ENCODE peak calls at places on chromosomes 1 and 21, in six cellular contexts. One of them, this sample, is unnamed.

GRCh38 chr1:239918633-239919032 is 173.1 kb upstream of the FMN2 start:
- DNase-seq in esophagus squamous epithelium: no peak
- DNase-seq in psoas muscle: no peak
- DNase-seq in EH: no peak
- DNase-seq in HEK293T: no peak
- DNase-seq in cardiac fibroblast: no peak
- DNase-seq in this sample: no peak

GRCh38 chr1:192158181-192158580 is at the start of gene RGS18:
- DNase-seq in esophagus squamous epithelium: no peak
- DNase-seq in cardiac fibroblast: peak; percentile 47
- DNase-seq in psoas muscle: no peak
- DNase-seq in HEK293T: no peak
- DNase-seq in EH: no peak
- DNase-seq in this sample: no peak

GRCh38 chr1:80593197-80593596 is 1207.5 kb upstream of the ADGRL2 start:
- DNase-seq in HEK293T: no peak
- DNase-seq in EH: no peak
- DNase-seq in esophagus squamous epithelium: no peak
- DNase-seq in psoas muscle: no peak
- DNase-seq in cardiac fibroblast: no peak
- DNase-seq in this sample: no peak

GRCh38 chr1:81155131-81155530 is 645.6 kb upstream of the ADGRL2 start:
- DNase-seq in cardiac fibroblast: peak; percentile 44
- DNase-seq in esophagus squamous epithelium: no peak
- DNase-seq in HEK293T: no peak
- DNase-seq in EH: peak; percentile 74
- DNase-seq in psoas muscle: no peak
- DNase-seq in this sample: no peak

GRCh38 chr1:53546409-53547155 is 87.4 kb downstream of the DMRTB1 start:
- DNase-seq in esophagus squamous epithelium: no peak
- DNase-seq in psoas muscle: peak; percentile 4
- DNase-seq in EH: no peak
- DNase-seq in cardiac fibroblast: no peak
- DNase-seq in HEK293T: no peak
- DNase-seq in this sample: no peak

GRCh38 chr1:246971322-246971721 is 36.5 kb downstream of the ZNF695 start:
- DNase-seq in cardiac fibroblast: peak; percentile 64
- DNase-seq in psoas muscle: peak; percentile 62
- DNase-seq in esophagus squamous epithelium: no peak
- DNase-seq in HEK293T: no peak
- DNase-seq in EH: peak; percentile 33
- DNase-seq in this sample: peak; percentile 3

GRCh38 chr1:172537827-172538391 is 5.0 kb downstream of the SUCO start:
- DNase-seq in EH: no peak
- DNase-seq in psoas muscle: no peak
- DNase-seq in esophagus squamous epithelium: no peak
- DNase-seq in cardiac fibroblast: no peak
- DNase-seq in HEK293T: no peak
- DNase-seq in this sample: no peak

GRCh38 chr1:100785399-100786082 is 66.0 kb downstream of the VCAM1 start:
- DNase-seq in cardiac fibroblast: peak; percentile 95
- DNase-seq in psoas muscle: no peak
- DNase-seq in esophagus squamous epithelium: no peak
- DNase-seq in HEK293T: no peak
- DNase-seq in EH: peak; percentile 38
- DNase-seq in this sample: no peak

GRCh38 chr1:172273668-172274396 is 146.7 kb upstream of the C1orf105 start:
- DNase-seq in EH: no peak
- DNase-seq in cardiac fibroblast: no peak
- DNase-seq in esophagus squamous epithelium: no peak
- DNase-seq in HEK293T: no peak
- DNase-seq in psoas muscle: no peak
- DNase-seq in this sample: no peak

GRCh38 chr1:202105571-202106339 is 17.0 kb upstream of the GPR37L1 start:
- DNase-seq in esophagus squamous epithelium: no peak
- DNase-seq in psoas muscle: no peak
- DNase-seq in HEK293T: no peak
- DNase-seq in cardiac fibroblast: peak; percentile 37
- DNase-seq in EH: peak; percentile 68
- DNase-seq in this sample: peak; percentile 57

GRCh38 chr1:81547912-81548303 is 252.8 kb upstream of the ADGRL2 start:
- DNase-seq in HEK293T: no peak
- DNase-seq in esophagus squamous epithelium: no peak
- DNase-seq in cardiac fibroblast: peak; percentile 19
- DNase-seq in EH: no peak
- DNase-seq in psoas muscle: no peak
- DNase-seq in this sample: no peak

GRCh38 chr1:30684881-30685795 is 38.2 kb downstream of the MATN1 start:
- DNase-seq in cardiac fibroblast: no peak
- DNase-seq in esophagus squamous epithelium: no peak
- DNase-seq in psoas muscle: no peak
- DNase-seq in HEK293T: no peak
- DNase-seq in EH: no peak
- DNase-seq in this sample: peak; percentile 60

GRCh38 chr1:119133987-119134386 is 6.5 kb downstream of the WARS2 start:
- DNase-seq in HEK293T: no peak
- DNase-seq in esophagus squamous epithelium: no peak
- DNase-seq in psoas muscle: no peak
- DNase-seq in cardiac fibroblast: peak; percentile 26
- DNase-seq in EH: peak; percentile 74
- DNase-seq in this sample: no peak

GRCh38 chr1:183273300-183273699 is 87.2 kb downstream of the LAMC2 start:
- DNase-seq in esophagus squamous epithelium: no peak
- DNase-seq in cardiac fibroblast: peak; percentile 49
- DNase-seq in HEK293T: no peak
- DNase-seq in EH: peak; percentile 69
- DNase-seq in psoas muscle: no peak
- DNase-seq in this sample: no peak

GRCh38 chr1:68916227-68916853 is 419.5 kb upstream of the DEPDC1 start:
- DNase-seq in EH: no peak
- DNase-seq in HEK293T: no peak
- DNase-seq in cardiac fibroblast: peak; percentile 85
- DNase-seq in psoas muscle: no peak
- DNase-seq in esophagus squamous epithelium: no peak
- DNase-seq in this sample: no peak

GRCh38 chr1:153794671-153795324 is 19.6 kb downstream of the SLC27A3 start:
- DNase-seq in cardiac fibroblast: no peak
- DNase-seq in esophagus squamous epithelium: no peak
- DNase-seq in EH: no peak
- DNase-seq in psoas muscle: peak; percentile 20
- DNase-seq in HEK293T: no peak
- DNase-seq in this sample: no peak

GRCh38 chr1:40708750-40709099 is 17.2 kb downstream of the NFYC start:
- DNase-seq in HEK293T: peak; percentile 59
- DNase-seq in EH: peak; percentile 87
- DNase-seq in esophagus squamous epithelium: no peak
- DNase-seq in cardiac fibroblast: peak; percentile 93
- DNase-seq in psoas muscle: no peak
- DNase-seq in this sample: peak; percentile 96

GRCh38 chr1:56573311-56573710 is 6.1 kb downstream of the PLPP3 start:
- DNase-seq in EH: no peak
- DNase-seq in psoas muscle: no peak
- DNase-seq in cardiac fibroblast: no peak
- DNase-seq in esophagus squamous epithelium: no peak
- DNase-seq in HEK293T: no peak
- DNase-seq in this sample: no peak

GRCh38 chr1:170765712-170766330 is 101.9 kb downstream of the PRRX1 start:
- DNase-seq in cardiac fibroblast: peak; percentile 72
- DNase-seq in EH: peak; percentile 62
- DNase-seq in psoas muscle: no peak
- DNase-seq in HEK293T: peak; percentile 28
- DNase-seq in esophagus squamous epithelium: no peak
- DNase-seq in this sample: peak; percentile 11

GRCh38 chr1:234062166-234062565 is 157.7 kb downstream of the SLC35F3 start:
- DNase-seq in psoas muscle: no peak
- DNase-seq in cardiac fibroblast: no peak
- DNase-seq in EH: no peak
- DNase-seq in HEK293T: no peak
- DNase-seq in esophagus squamous epithelium: no peak
- DNase-seq in this sample: no peak

GRCh38 chr1:15261155-15262002 is 14.4 kb downstream of the FHAD1 start:
- DNase-seq in esophagus squamous epithelium: no peak
- DNase-seq in cardiac fibroblast: peak; percentile 36
- DNase-seq in EH: no peak
- DNase-seq in psoas muscle: peak; percentile 55
- DNase-seq in HEK293T: no peak
- DNase-seq in this sample: no peak

GRCh38 chr21:34673006-34673405 is 4.2 kb downstream of the CLIC6 start:
- DNase-seq in esophagus squamous epithelium: no peak
- DNase-seq in psoas muscle: no peak
- DNase-seq in EH: no peak
- DNase-seq in cardiac fibroblast: no peak
- DNase-seq in HEK293T: no peak
- DNase-seq in this sample: no peak

GRCh38 chr1:218371927-218372672 is 27.0 kb downstream of the TGFB2 start:
- DNase-seq in cardiac fibroblast: peak; percentile 73
- DNase-seq in esophagus squamous epithelium: no peak
- DNase-seq in psoas muscle: no peak
- DNase-seq in HEK293T: no peak
- DNase-seq in EH: peak; percentile 29
- DNase-seq in this sample: peak; percentile 67

GRCh38 chr21:34592120-34592561 is 22.8 kb downstream of the RCAN1 start:
- DNase-seq in psoas muscle: peak; percentile 27
- DNase-seq in esophagus squamous epithelium: no peak
- DNase-seq in HEK293T: no peak
- DNase-seq in EH: no peak
- DNase-seq in cardiac fibroblast: peak; percentile 47
- DNase-seq in this sample: peak; percentile 47

GRCh38 chr1:145892486-145893087 is 6.9 kb upstream of the ANKRD35 start:
- DNase-seq in esophagus squamous epithelium: no peak
- DNase-seq in cardiac fibroblast: peak; percentile 87
- DNase-seq in EH: peak; percentile 64
- DNase-seq in HEK293T: no peak
- DNase-seq in psoas muscle: no peak
- DNase-seq in this sample: no peak

GRCh38 chr1:201444792-201445191 is 23.3 kb upstream of the TNNI1 start:
- DNase-seq in HEK293T: no peak
- DNase-seq in cardiac fibroblast: no peak
- DNase-seq in psoas muscle: no peak
- DNase-seq in EH: no peak
- DNase-seq in esophagus squamous epithelium: no peak
- DNase-seq in this sample: no peak

GRCh38 chr1:81044708-81045107 is 756.0 kb upstream of the ADGRL2 start:
- DNase-seq in HEK293T: no peak
- DNase-seq in esophagus squamous epithelium: no peak
- DNase-seq in EH: no peak
- DNase-seq in psoas muscle: no peak
- DNase-seq in cardiac fibroblast: peak; percentile 55
- DNase-seq in this sample: no peak

GRCh38 chr1:173213665-173214064 is 6.5 kb upstream of the TNFSF4 start:
- DNase-seq in esophagus squamous epithelium: no peak
- DNase-seq in psoas muscle: no peak
- DNase-seq in cardiac fibroblast: no peak
- DNase-seq in HEK293T: no peak
- DNase-seq in EH: no peak
- DNase-seq in this sample: no peak

GRCh38 chr1:60699304-60699703 is 383.1 kb upstream of the NFIA start:
- DNase-seq in EH: no peak
- DNase-seq in psoas muscle: no peak
- DNase-seq in HEK293T: no peak
- DNase-seq in esophagus squamous epithelium: no peak
- DNase-seq in cardiac fibroblast: no peak
- DNase-seq in this sample: no peak

GRCh38 chr1:71311396-71311795 is 230.6 kb upstream of the ZRANB2 start:
- DNase-seq in psoas muscle: no peak
- DNase-seq in HEK293T: no peak
- DNase-seq in EH: peak; percentile 1
- DNase-seq in cardiac fibroblast: no peak
- DNase-seq in esophagus squamous epithelium: no peak
- DNase-seq in this sample: no peak

GRCh38 chr1:23557471-23558124 is 1.7 kb downstream of the ID3 start:
- DNase-seq in EH: peak; percentile 42
- DNase-seq in psoas muscle: no peak
- DNase-seq in cardiac fibroblast: peak; percentile 43
- DNase-seq in HEK293T: no peak
- DNase-seq in esophagus squamous epithelium: no peak
- DNase-seq in this sample: peak; percentile 51